ENCODE peak calls at places on chromosomes 5 and 9, in eight cellular contexts. P, U, O, S, K, Q, J and V are unnamed samples.

GRCh38 chr9:92980085-92980745 is 32.9 kb downstream of the FGD3 start:
- DNase-seq in P (no peak), U (no peak), O (peak), S (no peak), K (no peak), Q (no peak), J (no peak), V (no peak)

GRCh38 chr5:158471179-158471924 is 612.4 kb upstream of the CLINT1 start:
- DNase-seq in P (no peak), U (no peak), O (no peak), S (no peak), K (no peak), Q (no peak), J (no peak), V (no peak)

GRCh38 chr9:101131326-101131725 is 102.8 kb downstream of the PLPPR1 start:
- DNase-seq in P (no peak), U (no peak), O (no peak), S (no peak), K (no peak), Q (no peak), J (no peak), V (no peak)

GRCh38 chr9:36949470-36949869 is 84.6 kb downstream of the PAX5 start:
- DNase-seq in P (no peak), U (no peak), O (no peak), S (no peak), K (no peak), Q (no peak), J (no peak), V (no peak)

GRCh38 chr5:150278046-150278760 is 11.4 kb downstream of the CAMK2A start:
- DNase-seq in P (no peak), U (no peak), O (no peak), S (no peak), K (no peak), Q (peak), J (no peak), V (no peak)

GRCh38 chr9:93108301-93109041 is 12.5 kb downstream of the CARD19 start:
- DNase-seq in P (peak), U (no peak), O (no peak), S (peak), K (no peak), Q (no peak), J (no peak), V (peak)

GRCh38 chr5:72167257-72167656 is 60.0 kb downstream of the MAP1B start:
- DNase-seq in P (no peak), U (no peak), O (no peak), S (no peak), K (no peak), Q (no peak), J (no peak), V (no peak)

GRCh38 chr5:56532411-56532935 is 282.9 kb upstream of the MAP3K1 start:
- DNase-seq in P (no peak), U (no peak), O (no peak), S (no peak), K (no peak), Q (no peak), J (no peak), V (no peak)

GRCh38 chr9:128927731-128928411 is 7.1 kb downstream of the PHYHD1 start:
- DNase-seq in P (peak), U (no peak), O (no peak), S (no peak), K (peak), Q (peak), J (peak), V (peak)